ENCODE peak calls at places on chromosome 9, in six cellular contexts. A is ovary, R is dorsolateral prefrontal cortex, D is left ventricle myocardium inferior, T is transverse colon, I is progenitor cell of endocrine pancreas. C is an unnamed sample.

GRCh38 chr9:105064248-105065118 is 136.5 kb upstream of the ABCA1 start:
- DNase-seq in R (peak; percentile 33), A (peak; percentile 91), T (peak; percentile 93), D (peak; percentile 90), I (no peak), C (no peak)

GRCh38 chr9:93431498-93432105 is 19.9 kb upstream of the FAM120A start:
- DNase-seq in A (no peak), R (no peak), D (no peak), I (no peak), T (no peak), C (no peak)

GRCh38 chr9:84677080-84677479 is 7.6 kb downstream of the NTRK2 start:
- DNase-seq in D (no peak), T (no peak), R (no peak), I (no peak), A (no peak), C (no peak)

GRCh38 chr9:134781895-134782294 is 98.7 kb upstream of the FCN2 start:
- DNase-seq in I (no peak), D (no peak), A (no peak), T (no peak), R (no peak), C (no peak)

GRCh38 chr9:6096821-6097220 is 81.4 kb upstream of the RANBP6 start:
- DNase-seq in R (no peak), I (no peak), T (no peak), A (no peak), D (no peak), C (no peak)

GRCh38 chr9:706606-707451 is 134.7 kb upstream of the DMRT1 start:
- DNase-seq in A (peak; percentile 85), D (peak; percentile 62), T (peak; percentile 55), R (peak; percentile 73), I (peak; percentile 20), C (no peak)

GRCh38 chr9:79020266-79020665 is 551.5 kb upstream of the TLE4 start:
- DNase-seq in T (no peak), I (no peak), R (no peak), A (no peak), D (no peak), C (no peak)

GRCh38 chr9:91391426-91392217 is 29.9 kb upstream of the AUH start:
- DNase-seq in D (no peak), I (no peak), A (no peak), R (no peak), T (no peak), C (no peak)

GRCh38 chr9:123399803-123400378 is 43.9 kb downstream of the CRB2 start:
- DNase-seq in A (no peak), R (no peak), I (no peak), D (no peak), T (peak; percentile 18), C (no peak)

GRCh38 chr9:75483636-75484035 is 395.3 kb downstream of the OSTF1 start:
- DNase-seq in T (no peak), R (no peak), D (no peak), A (no peak), I (no peak), C (no peak)

GRCh38 chr9:131402738-131403492 is 9.0 kb downstream of the PRRC2B start:
- DNase-seq in R (peak; percentile 76), I (no peak), A (peak; percentile 83), T (peak; percentile 79), D (peak; percentile 89), C (no peak)

GRCh38 chr9:37729499-37729898 is 24.1 kb upstream of the TRMT10B start:
- DNase-seq in I (no peak), A (no peak), T (no peak), R (no peak), D (no peak), C (no peak)

GRCh38 chr9:88373018-88373417 is 15.2 kb upstream of the SPIN1 start:
- DNase-seq in D (no peak), R (no peak), I (no peak), T (no peak), A (no peak), C (no peak)

GRCh38 chr9:84839538-84839937 is 170.0 kb downstream of the NTRK2 start:
- DNase-seq in D (no peak), T (no peak), I (no peak), A (no peak), R (peak; percentile 84), C (no peak)

GRCh38 chr9:134633362-134634142 is 8.1 kb upstream of the COL5A1 start:
- DNase-seq in I (no peak), T (peak; percentile 2), D (peak; percentile 6), A (no peak), R (no peak), C (no peak)

GRCh38 chr9:112750111-112750766 is at the start of gene SNX30:
- DNase-seq in T (peak; percentile 94), A (peak; percentile 93), I (peak; percentile 78), R (peak; percentile 89), D (peak; percentile 92), C (peak; percentile 75)
- TF ChIP-seq CTCF in T (peak; percentile 20), A (peak; percentile 21), I (no peak), R (peak; percentile 35), D (peak; percentile 18), C (no peak)

DNA sequence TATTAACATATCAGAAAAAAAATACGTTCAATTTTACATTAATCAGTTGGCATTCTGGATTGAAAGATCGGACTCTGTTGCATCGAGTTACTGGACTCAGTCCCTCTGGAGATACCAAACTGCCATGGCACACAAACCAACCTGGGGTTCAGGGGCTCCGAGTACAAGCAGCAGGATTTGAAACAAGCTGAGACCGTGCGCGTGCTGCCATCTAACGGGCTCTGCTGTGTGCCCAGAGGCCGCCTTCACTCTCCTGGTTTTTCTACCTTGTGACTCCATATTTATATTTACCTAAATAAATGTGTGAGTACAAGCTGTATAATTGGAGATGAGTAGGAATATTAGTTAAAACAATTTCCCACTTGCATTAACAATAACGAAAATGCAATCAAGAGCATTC is 48.2 kb downstream of the ANXA1 start:
- DNase-seq in T (no peak), I (no peak), D (no peak), R (no peak), A (no peak), C (no peak)
- TF ChIP-seq CTCF in T (no peak), I (no peak), D (no peak), R (no peak), A (no peak), C (no peak)

GRCh38 chr9:132673355-132673754 is 3.1 kb downstream of the GTF3C4 start:
- DNase-seq in D (no peak), A (no peak), T (no peak), I (no peak), R (no peak), C (no peak)
- TF ChIP-seq CTCF in D (no peak), A (no peak), T (no peak), I (no peak), R (no peak), C (no peak)

GRCh38 chr9:19232117-19232829 is 1.8 kb downstream of the DENND4C start:
- DNase-seq in R (no peak), A (no peak), T (no peak), D (no peak), I (no peak), C (no peak)

GRCh38 chr9:19233344-19233743 is 2.9 kb downstream of the DENND4C start:
- DNase-seq in D (no peak), T (no peak), R (no peak), A (no peak), I (no peak), C (no peak)

GRCh38 chr9:19230356-19231125 is at the start of gene DENND4C:
- DNase-seq in D (peak; percentile 87), R (peak; percentile 82), A (peak; percentile 89), T (peak; percentile 89), I (peak; percentile 93), C (peak; percentile 72)

GRCh38 chr9:19231126-19232035 is 888 bp downstream of the DENND4C start:
- DNase-seq in A (no peak), I (no peak), R (no peak), T (peak; percentile 26), D (no peak), C (no peak)

GRCh38 chr9:19232830-19233194 is 2.3 kb downstream of the DENND4C start:
- DNase-seq in I (no peak), D (no peak), A (no peak), R (no peak), T (no peak), C (no peak)
- TF ChIP-seq CTCF in I (no peak), D (peak; percentile 30), A (no peak), R (peak; percentile 4), T (no peak), C (no peak)

GRCh38 chr9:114697951-114698351 is 16.0 kb upstream of the TEX48 start:
- DNase-seq in R (no peak), T (no peak), I (no peak), D (no peak), A (no peak), C (no peak)
- TF ChIP-seq CTCF in R (no peak), T (no peak), I (no peak), D (no peak), A (no peak), C (no peak)

GRCh38 chr9:23779220-23779619 is 46.8 kb downstream of the ELAVL2 start:
- DNase-seq in I (no peak), R (no peak), T (peak; percentile 29), D (no peak), A (no peak), C (no peak)

GRCh38 chr9:23777328-23777727 is 48.7 kb downstream of the ELAVL2 start:
- DNase-seq in A (no peak), R (no peak), D (no peak), I (no peak), T (no peak), C (no peak)

GRCh38 chr9:23772384-23772783 is 53.7 kb downstream of the ELAVL2 start:
- DNase-seq in T (no peak), R (no peak), I (no peak), A (no peak), D (no peak), C (no peak)

GRCh38 chr9:23774266-23774665 is 51.8 kb downstream of the ELAVL2 start:
- DNase-seq in I (no peak), R (no peak), D (no peak), T (no peak), A (no peak), C (no peak)

GRCh38 chr9:23775549-23775948 is 50.5 kb downstream of the ELAVL2 start:
- DNase-seq in I (no peak), A (no peak), D (no peak), T (no peak), R (no peak), C (no peak)
- TF ChIP-seq CTCF in I (no peak), A (no peak), D (no peak), T (no peak), R (no peak), C (no peak)

GRCh38 chr9:125984461-125984860 is 237.3 kb downstream of the PBX3 start:
- DNase-seq in R (no peak), A (peak; percentile 8), D (no peak), I (no peak), T (no peak), C (peak; percentile 7)
- TF ChIP-seq CTCF in R (no peak), A (no peak), D (no peak), I (no peak), T (no peak), C (no peak)

DNA sequence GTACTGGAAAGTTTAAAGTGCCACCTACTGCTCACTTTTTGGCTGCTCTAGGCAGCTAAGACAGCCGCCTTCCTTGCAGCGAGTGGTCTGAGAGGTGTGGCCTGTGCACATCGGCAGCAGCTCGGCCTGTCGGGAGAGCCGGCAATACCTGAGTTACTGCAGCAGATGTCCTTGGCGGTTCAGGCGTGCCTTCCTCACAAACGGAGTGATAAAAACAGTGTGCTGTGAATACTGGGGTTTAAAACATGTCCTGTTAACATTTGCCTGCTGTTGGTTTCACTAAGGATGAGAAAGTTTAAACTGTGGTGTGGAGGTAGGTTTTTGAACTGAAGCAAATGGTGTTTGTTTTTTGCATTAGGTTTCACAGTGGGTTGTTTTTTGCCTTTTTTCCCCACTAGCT is 12.9 kb downstream of the TRAF2 start:
- DNase-seq in A (no peak), I (no peak), R (no peak), T (peak; percentile 70), D (no peak), C (no peak)
- TF ChIP-seq CTCF in A (no peak), I (no peak), R (no peak), T (no peak), D (no peak), C (no peak)

C was measured in natural killer cell.